ENCODE peak calls at places on chromosome 4, in nine cellular contexts. Q is left colon; C is activated CD4-positive, alpha-beta T cell treated with anti-CD3 and anti-CD28 coated beads for 1 hour; S is transverse colon; O is GM20000; D is activated T-helper 9 cell treated with anti-CD3 and anti-CD28 coated beads, Interleukin-2, amount 50 U/mL, for 16 hours; G is M059J; L is T1000; W is HTR-8/SVneo. Y is an unnamed sample.

GRCh38 chr4:101824500-101824899 is 34.0 kb downstream of the BANK1 start:
- DNase-seq in W (no peak), S (no peak), O (no peak), D (no peak), G (no peak), C (no peak), L (no peak), Q (no peak), Y (no peak)

GRCh38 chr4:113613503-113613902 is 148.0 kb downstream of the CAMK2D start:
- DNase-seq in L (no peak), W (no peak), Q (no peak), D (no peak), C (no peak), O (no peak), G (no peak), S (no peak), Y (no peak)

GRCh38 chr4:6293097-6293445 is 23.4 kb downstream of the WFS1 start:
- DNase-seq in C (no peak), W (no peak), L (no peak), O (no peak), S (no peak), Q (no peak), G (no peak), D (no peak), Y (no peak)

GRCh38 chr4:11497972-11498371 is 69.3 kb upstream of the HS3ST1 start:
- DNase-seq in C (no peak), D (no peak), O (no peak), G (peak), L (no peak), W (no peak), S (no peak), Q (no peak), Y (no peak)

GRCh38 chr4:14767142-14767541 is 235.1 kb upstream of the CPEB2 start:
- DNase-seq in D (no peak), W (no peak), O (no peak), C (no peak), L (no peak), Q (no peak), G (no peak), S (no peak), Y (no peak)

GRCh38 chr4:54100607-54101189 is 735 bp downstream of the GSX2 start:
- DNase-seq in O (no peak), C (no peak), D (no peak), Q (no peak), G (no peak), S (no peak), W (no peak), L (no peak), Y (no peak)

GRCh38 chr4:2275546-2276251 is 13.8 kb upstream of the MXD4 start:
- DNase-seq in S (no peak), G (no peak), Q (no peak), L (no peak), D (no peak), C (no peak), O (no peak), W (no peak), Y (no peak)

GRCh38 chr4:152539556-152540292 is 3.8 kb upstream of the FBXW7 start:
- DNase-seq in W (no peak), C (no peak), Q (no peak), D (no peak), O (no peak), G (no peak), L (no peak), S (no peak), Y (no peak)

GRCh38 chr4:155608231-155608885 is 58.3 kb upstream of the GUCY1A1 start:
- DNase-seq in C (no peak), Q (no peak), D (no peak), O (no peak), S (no peak), W (no peak), L (no peak), G (peak), Y (no peak)

GRCh38 chr4:174672276-174672675 is 150.0 kb upstream of the HPGD start:
- DNase-seq in L (no peak), G (peak), D (no peak), Q (no peak), O (no peak), C (no peak), S (no peak), W (no peak), Y (no peak)

GRCh38 chr4:20625460-20625859 is 74.8 kb upstream of the PACRGL start:
- DNase-seq in S (peak), C (no peak), O (no peak), G (no peak), Q (peak), D (no peak), L (no peak), W (no peak), Y (peak)

GRCh38 chr4:170849969-170850368 is 760.2 kb upstream of the AADAT start:
- DNase-seq in C (no peak), D (no peak), W (no peak), S (no peak), Q (no peak), G (no peak), O (peak), L (no peak), Y (no peak)

GRCh38 chr4:11436673-11437072 is 8.0 kb upstream of the HS3ST1 start:
- DNase-seq in C (no peak), S (no peak), O (no peak), Q (no peak), W (no peak), L (no peak), G (no peak), D (no peak), Y (no peak)

GRCh38 chr4:188161167-188161566 is 21.9 kb downstream of the TRIML1 start:
- DNase-seq in O (no peak), Q (no peak), W (no peak), C (no peak), S (no peak), L (no peak), G (peak), D (no peak), Y (no peak)

GRCh38 chr4:78691971-78692814 is 84.0 kb upstream of the BMP2K start:
- DNase-seq in W (no peak), S (no peak), C (no peak), G (no peak), O (peak), D (no peak), Q (no peak), L (no peak), Y (no peak)

GRCh38 chr4:180925800-180926199 is 1317.4 kb upstream of the TENM3 start:
- DNase-seq in W (no peak), Q (no peak), D (no peak), L (no peak), S (no peak), O (no peak), C (no peak), G (peak), Y (no peak)

GRCh38 chr4:88526221-88526815 is 2.7 kb upstream of the PYURF start:
- DNase-seq in L (no peak), C (no peak), O (peak), Q (no peak), W (no peak), D (no peak), G (peak), S (no peak), Y (no peak)

GRCh38 chr4:15738877-15739276 is 36.0 kb downstream of the BST1 start:
- DNase-seq in L (no peak), W (no peak), S (no peak), G (peak), C (no peak), Q (no peak), O (no peak), D (no peak), Y (no peak)

GRCh38 chr4:174084542-174084941 is 198.9 kb downstream of the FBXO8 start:
- DNase-seq in L (no peak), S (no peak), G (no peak), Q (no peak), O (no peak), W (no peak), C (no peak), D (no peak), Y (no peak)

GRCh38 chr4:138542191-138542771 is 300.1 kb upstream of the SLC7A11 start:
- DNase-seq in Q (no peak), O (no peak), G (peak), L (no peak), S (no peak), C (no peak), W (no peak), D (no peak), Y (no peak)

Y was measured in tibial nerve.